ENCODE peak calls at places on chromosomes 12 and 14, in five cellular contexts. X is K562, I is GM12878, C is suprapubic skin, Y is transverse colon. E is an unnamed sample.

GRCh38 chr12:12779529-12779928 is 5.9 kb upstream of the APOLD1 start:
- DNase-seq in X (no peak), I (no peak), Y (no peak), C (no peak), E (no peak)

GRCh38 chr14:45068396-45068795 is 15.5 kb upstream of the PRPF39 start:
- DNase-seq in Y (no peak), C (no peak), X (no peak), I (no peak), E (no peak)

GRCh38 chr12:67067453-67068203 is 201.5 kb upstream of the CAND1 start:
- DNase-seq in C (no peak), I (no peak), X (no peak), Y (no peak), E (no peak)

GRCh38 chr12:52655251-52655650 is 3.2 kb upstream of the KRT2 start:
- DNase-seq in C (no peak), Y (no peak), X (no peak), I (no peak), E (no peak)

GRCh38 chr14:74634481-74634880 is 22.4 kb upstream of the LTBP2 start:
- DNase-seq in Y (no peak), C (no peak), X (no peak), I (no peak), E (no peak)

GRCh38 chr14:28651148-28651547 is 115.4 kb upstream of the FOXG1 start:
- DNase-seq in Y (no peak), C (no peak), X (no peak), I (no peak), E (no peak)

GRCh38 chr14:82854851-82855250 is 1321.2 kb upstream of the SEL1L start:
- DNase-seq in X (no peak), Y (no peak), C (no peak), I (no peak), E (no peak)

GRCh38 chr14:53450871-53451270 is 297.7 kb upstream of the DDHD1 start:
- DNase-seq in X (no peak), Y (peak), C (no peak), I (no peak), E (no peak)

GRCh38 chr14:81352413-81352812 is 47.7 kb downstream of the STON2 start:
- DNase-seq in Y (no peak), X (no peak), I (no peak), C (no peak), E (no peak)

GRCh38 chr12:54596526-54596946 is 8.1 kb upstream of the PPP1R1A start:
- DNase-seq in X (peak), I (no peak), C (no peak), Y (peak), E (no peak)

GRCh38 chr14:103517626-103518415 is 4.8 kb downstream of the CKB start:
- DNase-seq in I (no peak), X (no peak), C (peak), Y (peak), E (no peak)

GRCh38 chr14:53619625-53620324 is 336.9 kb downstream of the BMP4 start:
- DNase-seq in C (no peak), Y (no peak), I (no peak), X (no peak), E (no peak)

GRCh38 chr12:106973545-106973944 is 13.4 kb downstream of the MTERF2 start:
- DNase-seq in Y (no peak), X (no peak), C (no peak), I (no peak), E (no peak)

GRCh38 chr14:61678966-61679365 is 16.3 kb upstream of the HIF1A start:
- DNase-seq in C (no peak), Y (no peak), I (no peak), X (no peak), E (no peak)

GRCh38 chr14:105878125-105878524 is 351.7 kb downstream of the TMEM121 start:
- DNase-seq in C (peak), I (no peak), Y (no peak), X (no peak), E (peak)

GRCh38 chr14:101639257-101639833 is 78.0 kb downstream of the DIO3 start:
- DNase-seq in C (no peak), X (no peak), Y (no peak), I (no peak), E (no peak)

GRCh38 chr14:69129264-69129880 is 23.5 kb downstream of the DCAF5 start:
- DNase-seq in X (peak), Y (peak), I (no peak), C (peak), E (no peak)

GRCh38 chr12:53299101-53299453 is 418 bp upstream of the MYG1 start:
- DNase-seq in C (no peak), X (peak), Y (no peak), I (no peak), E (peak)

GRCh38 chr14:100824156-100824555 is 1.8 kb upstream of the MEG3 start:
- DNase-seq in Y (no peak), I (no peak), X (no peak), C (no peak), E (no peak)

GRCh38 chr12:71338933-71339332 is 100.7 kb upstream of the LGR5 start:
- DNase-seq in X (no peak), C (no peak), I (no peak), Y (no peak), E (no peak)

GRCh38 chr12:10304161-10304574 is 3.5 kb upstream of the KLRD1 start:
- DNase-seq in C (no peak), I (no peak), X (no peak), Y (no peak), E (no peak)

GRCh38 chr12:104317538-104318210 is 14.1 kb downstream of the EID3 start:
- DNase-seq in Y (no peak), X (no peak), C (no peak), I (no peak), E (no peak)

GRCh38 chr12:111454311-111454710 is 48.6 kb downstream of the SH2B3 start:
- DNase-seq in I (no peak), X (no peak), Y (no peak), C (no peak), E (no peak)

GRCh38 chr14:73097421-73097820 is 38.9 kb upstream of the PSEN1 start:
- DNase-seq in C (no peak), Y (no peak), I (no peak), X (no peak), E (no peak)

GRCh38 chr12:109625131-109625559 is 51.6 kb downstream of the MVK start:
- DNase-seq in X (peak), C (peak), Y (no peak), I (no peak), E (no peak)

GRCh38 chr12:93790472-93791152 is 113.4 kb downstream of the CRADD start:
- DNase-seq in X (peak), Y (no peak), I (no peak), C (no peak), E (no peak)

GRCh38 chr12:57904848-57905811 is 36.2 kb upstream of the ATP23 start:
- DNase-seq in X (peak), C (peak), Y (peak), I (peak), E (peak)

GRCh38 chr14:23071975-23072539 is 14.7 kb upstream of the CDH24 start:
- DNase-seq in C (no peak), Y (no peak), I (no peak), X (no peak), E (peak)

GRCh38 chr12:57905812-57906475 is 35.4 kb upstream of the ATP23 start:
- DNase-seq in I (no peak), X (no peak), C (no peak), Y (no peak), E (no peak)

GRCh38 chr12:32395031-32395430 is 4.3 kb upstream of the FGD4 start:
- DNase-seq in X (no peak), Y (no peak), I (no peak), C (no peak), E (no peak)

GRCh38 chr12:56954057-56954577 is 3.3 kb downstream of the RDH16 start:
- DNase-seq in I (no peak), C (no peak), Y (no peak), X (no peak), E (no peak)

GRCh38 chr12:92648242-92649031 is 54.4 kb upstream of the PLEKHG7 start:
- DNase-seq in X (no peak), I (no peak), C (no peak), Y (no peak), E (no peak)

GRCh38 chr12:110366474-110367208 is 36.9 kb downstream of the ANAPC7 start:
- DNase-seq in Y (no peak), X (no peak), I (no peak), C (no peak), E (no peak)

GRCh38 chr12:15664491-15664890 is 124.7 kb downstream of the EPS8 start:
- DNase-seq in I (no peak), C (no peak), Y (no peak), X (no peak), E (no peak)

GRCh38 chr12:23093488-23093887 is 468.5 kb downstream of the ETNK1 start:
- DNase-seq in I (no peak), C (no peak), X (no peak), Y (no peak), E (no peak)

GRCh38 chr12:47882796-47883546 is 21.8 kb downstream of the VDR start:
- DNase-seq in C (no peak), I (peak), Y (peak), X (no peak), E (peak)
- H3K27ac ChIP-seq in C (peak), I (peak), Y (peak), X (no peak), E (peak)

GRCh38 chr12:50026691-50027090 is 1.4 kb upstream of the RACGAP1 start:
- DNase-seq in C (no peak), I (no peak), Y (no peak), X (no peak), E (no peak)

GRCh38 chr12:50024227-50024626 is 1.1 kb downstream of the RACGAP1 start:
- DNase-seq in I (no peak), C (no peak), Y (no peak), X (no peak), E (no peak)

GRCh38 chr12:50024804-50025186 is 499 bp downstream of the RACGAP1 start:
- DNase-seq in I (no peak), Y (no peak), X (peak), C (no peak), E (no peak)

GRCh38 chr12:50022903-50023302 is 2.4 kb downstream of the RACGAP1 start:
- DNase-seq in I (no peak), X (no peak), Y (no peak), C (no peak), E (no peak)

DNA sequence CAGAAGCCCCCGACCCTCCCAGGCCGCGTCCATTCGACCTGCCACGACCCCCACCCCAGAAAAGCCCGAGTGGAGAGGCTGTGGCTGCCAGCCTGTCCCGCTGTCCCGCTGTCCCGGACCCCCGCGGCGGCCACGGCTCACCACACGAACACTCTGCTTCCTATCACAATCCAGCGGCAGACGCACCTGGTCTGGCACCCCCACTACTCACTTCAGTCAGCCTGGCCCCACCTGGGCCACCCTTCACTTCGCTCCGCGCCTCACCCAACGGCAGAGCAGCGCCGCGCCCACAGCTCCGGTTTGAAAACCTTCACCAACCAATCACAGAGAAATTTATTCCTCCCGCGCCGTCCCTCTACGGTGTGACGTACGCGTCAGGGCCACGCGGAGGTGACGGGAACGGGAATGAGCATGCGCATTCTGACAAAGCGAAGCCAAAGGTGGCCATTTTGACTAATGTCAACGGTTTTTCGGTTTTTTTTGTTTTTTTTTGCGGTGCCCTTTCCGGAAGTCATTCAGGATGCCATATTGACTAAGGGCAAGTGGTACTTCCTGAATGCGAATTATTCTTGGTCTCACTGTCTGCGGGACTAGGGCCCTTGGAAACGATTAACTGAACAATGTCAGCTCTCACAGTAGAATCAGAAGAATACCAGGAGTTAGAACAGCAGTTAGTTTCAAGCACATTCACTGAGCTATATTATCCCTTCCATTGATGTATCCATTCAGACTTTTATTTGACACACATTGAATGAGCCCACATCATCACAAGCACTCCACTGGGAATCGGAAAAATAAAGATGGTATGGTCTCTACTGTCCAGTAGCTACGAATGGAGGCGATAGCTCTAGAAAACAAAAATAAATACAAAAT is at the start of gene RACGAP1:
- DNase-seq in I (peak), C (peak), Y (peak), X (peak), E (peak)
- TF ChIP-seq EP300 in I (no peak), C (no peak), Y (no peak), X (peak), E (no peak)

DNA sequence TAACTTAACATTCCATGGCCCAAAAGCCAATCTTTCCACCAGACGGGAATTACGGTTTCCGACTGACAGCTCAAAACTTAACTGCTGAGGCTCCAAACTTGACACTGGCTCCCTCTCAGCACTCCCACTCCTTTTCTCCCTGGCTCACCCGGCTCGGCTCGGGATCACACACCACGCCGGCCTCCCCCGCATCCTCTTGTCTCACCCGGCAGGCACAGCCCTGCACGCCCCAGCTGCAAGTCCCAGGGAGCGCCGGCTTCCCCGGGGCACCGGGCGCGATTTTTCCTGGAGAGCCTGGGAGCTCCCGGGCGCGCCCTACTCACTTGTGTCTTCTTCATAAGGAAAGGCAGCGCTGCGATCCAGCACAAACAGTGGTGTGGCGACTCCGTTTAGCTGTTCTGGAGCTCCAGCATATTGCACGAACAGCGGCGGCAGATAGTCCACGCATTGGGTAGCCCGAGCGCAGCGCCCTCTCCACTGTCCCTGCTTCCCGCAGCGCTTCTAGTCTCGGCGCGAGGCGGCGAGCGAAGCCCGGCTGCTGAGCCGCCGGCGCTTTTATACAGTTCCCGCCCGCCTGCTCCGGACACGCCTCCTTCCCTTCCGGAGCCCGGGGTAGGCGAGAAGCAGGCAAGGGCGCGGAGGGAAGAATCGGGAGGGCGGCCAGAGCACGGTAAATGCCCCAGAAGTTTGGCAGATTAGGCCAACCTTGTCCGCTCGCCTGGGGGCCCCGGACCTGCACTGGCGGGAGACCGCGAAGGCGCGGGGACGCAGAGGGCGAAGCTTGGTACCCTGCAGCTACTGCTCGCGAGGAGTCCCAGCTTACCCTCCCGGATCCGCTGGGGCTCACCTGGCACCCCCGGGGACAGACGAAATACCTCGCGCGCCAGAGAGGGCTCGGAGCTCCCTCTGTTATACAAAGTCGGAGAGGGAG is at the start of gene KITLG:
- DNase-seq in I (no peak), C (peak), Y (peak), X (peak), E (peak)
- TF ChIP-seq POLR2AphosphoS5 in I (no peak), C (no peak), Y (peak), X (no peak), E (peak)

GRCh38 chr14:92655372-92655771 is 93.1 kb downstream of the LGMN start:
- DNase-seq in I (no peak), Y (no peak), C (no peak), X (no peak), E (no peak)

GRCh38 chr14:92656306-92656705 is 92.1 kb downstream of the LGMN start:
- DNase-seq in C (no peak), Y (no peak), I (no peak), X (no peak), E (no peak)

GRCh38 chr14:92655802-92656201 is 92.6 kb downstream of the LGMN start:
- DNase-seq in I (no peak), C (no peak), X (no peak), Y (no peak), E (no peak)

GRCh38 chr14:92658160-92658559 is 90.3 kb downstream of the LGMN start:
- DNase-seq in X (no peak), C (no peak), Y (no peak), I (no peak), E (no peak)

GRCh38 chr14:92657457-92658142 is 90.8 kb downstream of the LGMN start:
- DNase-seq in Y (peak), X (no peak), I (no peak), C (peak), E (peak)
- H3K27ac ChIP-seq in Y (peak), X (no peak), I (no peak), C (peak), E (peak)

GRCh38 chr14:71150737-71151136 is 243.5 kb downstream of the PCNX1 start:
- DNase-seq in I (no peak), C (no peak), Y (no peak), X (no peak), E (no peak)
- TF ChIP-seq EP300 in I (no peak), C (no peak), Y (no peak), X (no peak), E (no peak)

GRCh38 chr12:118328486-118329340 is 44.0 kb downstream of the TAOK3 start:
- DNase-seq in Y (no peak), X (no peak), C (no peak), I (no peak), E (no peak)

GRCh38 chr12:118332511-118332910 is 40.2 kb downstream of the TAOK3 start:
- DNase-seq in I (no peak), X (no peak), C (no peak), Y (no peak), E (no peak)

GRCh38 chr12:118326971-118327370 is 45.7 kb downstream of the TAOK3 start:
- DNase-seq in I (no peak), Y (no peak), C (no peak), X (no peak), E (no peak)

GRCh38 chr12:118327381-118327780 is 45.3 kb downstream of the TAOK3 start:
- DNase-seq in C (no peak), Y (no peak), I (no peak), X (no peak), E (no peak)

GRCh38 chr12:118330421-118331018 is 42.2 kb downstream of the TAOK3 start:
- DNase-seq in X (peak), C (no peak), Y (no peak), I (no peak), E (no peak)
- TF ChIP-seq POLR2AphosphoS5 in X (peak), C (no peak), Y (no peak), I (no peak), E (no peak)

DNA sequence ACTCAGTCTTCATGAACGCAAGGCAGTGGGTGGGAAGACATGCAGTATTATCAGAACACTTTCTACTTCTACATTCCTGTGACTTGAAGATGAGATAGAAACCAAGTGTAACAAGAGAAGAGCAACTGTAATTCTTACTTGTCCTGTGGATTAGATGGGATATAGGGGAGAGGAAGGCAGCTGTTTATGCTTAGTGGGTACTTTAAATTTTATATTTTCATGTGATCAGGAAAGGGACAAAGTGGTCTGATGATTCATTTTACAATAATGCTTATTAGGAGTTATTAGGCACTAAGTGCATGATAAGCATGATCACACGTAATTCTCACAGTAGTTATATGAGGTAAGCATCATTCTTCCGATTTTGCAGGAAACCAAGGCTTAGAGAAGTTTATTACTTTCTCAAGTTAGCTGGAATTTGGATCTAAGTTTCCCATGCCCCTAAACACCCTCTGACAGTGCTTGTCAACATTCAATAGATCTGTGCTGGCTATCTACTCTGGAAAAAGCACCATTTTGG is 52.7 kb downstream of the PTGER2 start:
- DNase-seq in I (no peak), C (no peak), X (no peak), Y (no peak), E (no peak)
- H3K27ac ChIP-seq in I (no peak), C (no peak), X (no peak), Y (no peak), E (no peak)

E was measured in upper lobe of left lung.